ENCODE peak calls at places on chromosomes 4 and X, in seven cellular contexts. E is A549, K is endothelial cell of umbilical vein, B is SK-N-SH, G is HCT116, P is WTC11, H is HepG2. Z is an unnamed sample.

GRCh38 chrX:18886005-18886343 is 97.9 kb downstream of the PHKA2 start:
- DNase-seq in E (no peak), K (no peak), B (no peak), G (no peak), P (no peak), H (no peak), Z (no peak)

GRCh38 chrX:20529301-20529700 is 262.6 kb upstream of the RPS6KA3 start:
- DNase-seq in E (no peak), K (no peak), B (no peak), G (no peak), P (no peak), H (no peak), Z (no peak)

GRCh38 chrX:47798861-47799260 is 37.8 kb upstream of the ZNF81 start:
- DNase-seq in E (no peak), K (no peak), B (no peak), G (no peak), P (no peak), H (no peak), Z (no peak)

GRCh38 chr4:38512840-38513239 is 151.2 kb upstream of the KLF3 start:
- DNase-seq in E (no peak), K (no peak), B (no peak), G (no peak), P (no peak), H (no peak), Z (no peak)

GRCh38 chr4:113979157-113979972 is at the start of gene ARSJ:
- DNase-seq in E (peak), K (peak), B (peak), G (peak), P (peak), H (no peak), Z (no peak)

GRCh38 chr4:8597791-8598190 is 5.2 kb downstream of the CPZ start:
- DNase-seq in E (no peak), K (no peak), B (no peak), G (no peak), P (no peak), H (no peak), Z (no peak)

GRCh38 chr4:101914761-101915160 is 124.2 kb downstream of the BANK1 start:
- DNase-seq in E (no peak), K (no peak), B (no peak), G (no peak), P (no peak), H (no peak), Z (no peak)

GRCh38 chr4:173547889-173548288 is 17.9 kb upstream of the HAND2 start:
- DNase-seq in E (no peak), K (no peak), B (no peak), G (no peak), P (no peak), H (no peak), Z (peak)

GRCh38 chr4:23819041-23819511 is 70.8 kb downstream of the PPARGC1A start:
- DNase-seq in E (no peak), K (no peak), B (no peak), G (no peak), P (no peak), H (no peak), Z (no peak)

GRCh38 chrX:128973033-128973432 is 550.3 kb downstream of the SMARCA1 start:
- DNase-seq in E (no peak), K (no peak), B (no peak), G (no peak), P (no peak), H (no peak), Z (no peak)

GRCh38 chr4:156615066-156615514 is 356.5 kb downstream of the PDGFC start:
- DNase-seq in E (no peak), K (no peak), B (no peak), G (no peak), P (no peak), H (no peak), Z (no peak)

GRCh38 chrX:149073464-149073863 is 431.6 kb downstream of the IDS start:
- DNase-seq in E (no peak), K (no peak), B (no peak), G (no peak), P (no peak), H (no peak), Z (no peak)

GRCh38 chr4:184348311-184349233 is 125.8 kb downstream of the IRF2 start:
- DNase-seq in E (no peak), K (no peak), B (no peak), G (no peak), P (no peak), H (peak), Z (peak)

GRCh38 chrX:115339441-115340025 is 50.0 kb downstream of the LUZP4 start:
- DNase-seq in E (no peak), K (no peak), B (no peak), G (no peak), P (no peak), H (no peak), Z (no peak)

GRCh38 chr4:101977096-101977495 is 186.6 kb downstream of the BANK1 start:
- DNase-seq in E (peak), K (peak), B (no peak), G (peak), P (no peak), H (no peak), Z (no peak)

GRCh38 chr4:109406337-109406931 is 27.2 kb upstream of the SEC24B start:
- DNase-seq in E (peak), K (peak), B (peak), G (peak), P (no peak), H (peak), Z (peak)

GRCh38 chr4:179855471-179855870 is 2387.7 kb upstream of the TENM3 start:
- DNase-seq in E (no peak), K (no peak), B (no peak), G (no peak), P (no peak), H (no peak), Z (no peak)

GRCh38 chr4:147056951-147057630 is 111.4 kb upstream of the TTC29 start:
- DNase-seq in E (no peak), K (peak), B (no peak), G (no peak), P (no peak), H (no peak), Z (peak)

GRCh38 chr4:7135389-7135746 is 57.0 kb upstream of the SORCS2 start:
- DNase-seq in E (no peak), K (peak), B (no peak), G (no peak), P (no peak), H (no peak), Z (no peak)

GRCh38 chr4:60128916-60129315 is 1071.2 kb upstream of the ADGRL3 start:
- DNase-seq in E (no peak), K (no peak), B (no peak), G (no peak), P (no peak), H (no peak), Z (no peak)

GRCh38 chr4:41751325-41752061 is 3.0 kb upstream of the PHOX2B start:
- DNase-seq in E (no peak), K (no peak), B (peak), G (no peak), P (peak), H (no peak), Z (no peak)

GRCh38 chrX:13876652-13877051 is 59.8 kb upstream of the GPM6B start:
- DNase-seq in E (no peak), K (no peak), B (no peak), G (no peak), P (no peak), H (no peak), Z (no peak)

GRCh38 chr4:158624889-158625478 is 46.7 kb downstream of the C4orf46 start:
- DNase-seq in E (peak), K (peak), B (peak), G (peak), P (no peak), H (peak), Z (peak)

GRCh38 chrX:41723821-41724220 is at the start of gene GPR82:
- DNase-seq in E (no peak), K (no peak), B (no peak), G (no peak), P (no peak), H (no peak), Z (peak)

GRCh38 chr4:157045507-157046127 is 30.3 kb upstream of the GLRB start:
- DNase-seq in E (peak), K (peak), B (peak), G (peak), P (no peak), H (peak), Z (peak)

GRCh38 chrX:98071331-98071730 is 1187.6 kb downstream of the RPA4 start:
- DNase-seq in E (no peak), K (no peak), B (no peak), G (no peak), P (no peak), H (no peak), Z (no peak)

GRCh38 chrX:129833153-129834004 is 10.3 kb downstream of the ZDHHC9 start:
- DNase-seq in E (no peak), K (no peak), B (no peak), G (no peak), P (no peak), H (no peak), Z (no peak)

GRCh38 chrX:153844509-153845082 is 14.3 kb upstream of the PDZD4 start:
- DNase-seq in E (no peak), K (no peak), B (no peak), G (no peak), P (peak), H (no peak), Z (no peak)

GRCh38 chr4:156976147-156976546 is 4.5 kb upstream of the PDGFC start:
- DNase-seq in E (no peak), K (peak), B (no peak), G (no peak), P (no peak), H (no peak), Z (no peak)

GRCh38 chrX:70433848-70434351 is 10.7 kb upstream of the DLG3 start:
- DNase-seq in E (peak), K (peak), B (peak), G (peak), P (peak), H (peak), Z (peak)

GRCh38 chrX:30302957-30303356 is 6.2 kb downstream of the NR0B1 start:
- DNase-seq in E (no peak), K (no peak), B (no peak), G (no peak), P (no peak), H (no peak), Z (no peak)

GRCh38 chr4:123746981-123747380 is 350.4 kb downstream of the SPRY1 start:
- DNase-seq in E (no peak), K (no peak), B (no peak), G (no peak), P (peak), H (no peak), Z (peak)

GRCh38 chrX:132153166-132153565 is 25.3 kb upstream of the FRMD7 start:
- DNase-seq in E (no peak), K (no peak), B (no peak), G (no peak), P (no peak), H (no peak), Z (no peak)

GRCh38 chrX:71622347-71623104 is 4.2 kb upstream of the CXCR3 start:
- DNase-seq in E (peak), K (peak), B (peak), G (peak), P (peak), H (peak), Z (peak)

GRCh38 chr4:10085386-10085785 is 31.2 kb downstream of the WDR1 start:
- DNase-seq in E (no peak), K (no peak), B (peak), G (no peak), P (no peak), H (no peak), Z (no peak)

GRCh38 chr4:101790521-101791188 is at the start of gene BANK1:
- DNase-seq in E (peak), K (peak), B (peak), G (peak), P (peak), H (peak), Z (peak)

DNA sequence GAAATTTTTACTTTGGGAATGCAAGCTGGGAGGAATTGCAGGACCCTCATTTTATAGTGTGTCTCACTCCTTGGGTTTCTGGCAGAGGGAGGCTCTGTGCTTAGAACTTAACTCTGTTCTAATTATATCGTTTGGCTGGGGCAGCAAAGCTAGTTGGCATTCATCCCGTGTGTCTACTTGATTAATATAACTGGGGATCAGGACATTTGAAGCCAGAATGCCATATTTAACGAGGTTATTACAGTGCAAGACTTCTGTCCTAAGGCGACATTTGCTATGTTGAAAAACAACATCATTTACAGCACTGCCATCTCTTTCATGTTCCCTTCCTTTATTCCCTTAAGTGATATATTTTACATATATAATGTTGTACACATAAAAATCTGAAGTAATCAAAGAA is 179.1 kb upstream of the TBC1D9 start:
- DNase-seq in E (no peak), K (no peak), B (peak), G (no peak), P (no peak), H (no peak), Z (no peak)
- TF ChIP-seq MAX in E (no peak), K (no peak), B (peak), G (no peak), P (no peak), H (no peak), Z (no peak)

GRCh38 chr4:111641813-111642579 is 503.3 kb upstream of the FAM241A start:
- DNase-seq in E (peak), K (peak), B (peak), G (peak), P (peak), H (peak), Z (peak)
- TF ChIP-seq MAX in E (no peak), K (no peak), B (no peak), G (no peak), P (no peak), H (no peak), Z (no peak)

GRCh38 chrX:107894038-107894437 is 68.4 kb downstream of the MID2 start:
- DNase-seq in E (peak), K (peak), B (peak), G (peak), P (no peak), H (peak), Z (peak)
- TF ChIP-seq MAX in E (no peak), K (no peak), B (no peak), G (no peak), P (no peak), H (no peak), Z (no peak)

GRCh38 chr4:83618431-83618830 is 82.5 kb downstream of the GPAT3 start:
- DNase-seq in E (peak), K (peak), B (no peak), G (peak), P (no peak), H (peak), Z (peak)
- TF ChIP-seq MAX in E (no peak), K (peak), B (no peak), G (peak), P (no peak), H (no peak), Z (no peak)

DNA sequence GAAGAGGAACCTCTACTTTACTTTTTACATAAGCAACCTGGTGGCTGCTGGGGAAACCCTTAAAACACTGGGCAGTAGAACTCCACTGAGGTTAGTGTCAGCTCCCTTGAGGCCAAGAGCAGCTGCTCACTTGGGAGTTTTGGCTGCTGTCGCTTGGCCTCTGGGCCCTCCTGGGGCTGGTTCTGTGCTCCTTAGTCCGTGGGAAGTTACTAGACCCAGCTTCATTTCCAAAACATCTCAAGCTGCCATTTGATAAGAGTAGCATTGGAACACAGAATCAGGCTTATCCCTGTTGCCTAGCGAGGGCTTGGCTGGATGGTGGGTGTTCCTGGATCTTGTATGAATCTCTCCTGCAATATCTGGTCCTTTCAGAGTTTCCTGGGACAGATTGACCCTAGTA is 26.1 kb downstream of the RNF4 start:
- DNase-seq in E (no peak), K (no peak), B (no peak), G (no peak), P (no peak), H (no peak), Z (no peak)
- TF ChIP-seq MAX in E (no peak), K (no peak), B (no peak), G (no peak), P (no peak), H (no peak), Z (no peak)

GRCh38 chr4:84091266-84091665 is 407.8 kb downstream of the NKX6-1 start:
- DNase-seq in E (no peak), K (no peak), B (no peak), G (no peak), P (no peak), H (no peak), Z (no peak)

GRCh38 chr4:84085986-84086385 is 413.1 kb downstream of the NKX6-1 start:
- DNase-seq in E (no peak), K (no peak), B (no peak), G (no peak), P (no peak), H (no peak), Z (no peak)

GRCh38 chr4:84089652-84090437 is 409.2 kb downstream of the NKX6-1 start:
- DNase-seq in E (no peak), K (no peak), B (no peak), G (no peak), P (no peak), H (no peak), Z (no peak)
- TF ChIP-seq MAX in E (no peak), K (no peak), B (no peak), G (no peak), P (no peak), H (no peak), Z (no peak)

GRCh38 chr4:74111990-74112389 is 13.0 kb upstream of the CXCL2 start:
- DNase-seq in E (no peak), K (peak), B (no peak), G (no peak), P (no peak), H (no peak), Z (no peak)
- TF ChIP-seq MAX in E (no peak), K (no peak), B (no peak), G (no peak), P (no peak), H (no peak), Z (no peak)

DNA sequence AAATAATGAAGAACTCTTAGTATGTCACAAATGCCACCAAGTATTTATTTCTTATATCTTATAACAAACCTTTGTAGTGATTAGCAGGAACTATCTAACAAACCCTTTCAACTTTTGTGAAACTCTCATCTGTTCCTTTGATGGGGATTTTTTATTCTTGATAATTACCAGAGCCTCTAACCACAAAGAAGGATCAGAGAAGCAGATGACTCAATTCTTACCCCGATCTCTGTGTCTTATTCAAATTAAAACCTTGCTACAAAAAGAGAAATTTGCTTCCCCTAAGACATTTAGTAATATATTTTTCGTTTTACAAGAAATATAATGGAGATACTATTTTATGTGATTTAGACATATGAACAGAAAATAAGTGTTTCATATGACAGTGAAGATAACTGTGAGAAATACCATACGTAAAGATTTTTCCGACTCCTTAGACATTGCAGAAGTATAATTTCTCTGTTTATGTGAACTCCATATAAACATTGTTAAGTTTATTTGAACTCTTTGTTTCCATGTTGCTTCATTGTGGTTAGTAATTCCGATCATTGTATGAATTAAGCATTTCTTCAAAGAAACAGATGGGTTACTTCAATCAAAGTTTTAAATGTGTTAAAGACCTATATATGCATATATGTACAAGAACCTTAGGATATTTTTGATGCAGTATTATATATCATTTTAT is 205.4 kb downstream of the CFAP299 start:
- DNase-seq in E (no peak), K (no peak), B (no peak), G (no peak), P (no peak), H (no peak), Z (no peak)
- TF ChIP-seq MAX in E (no peak), K (no peak), B (no peak), G (no peak), P (no peak), H (no peak), Z (no peak)

GRCh38 chrX:46446727-46447378 is 98.4 kb downstream of the ZNF674 start:
- DNase-seq in E (peak), K (peak), B (peak), G (peak), P (peak), H (peak), Z (peak)

GRCh38 chrX:46447384-46447783 is 97.8 kb downstream of the ZNF674 start:
- DNase-seq in E (no peak), K (peak), B (no peak), G (no peak), P (no peak), H (peak), Z (no peak)

DNA sequence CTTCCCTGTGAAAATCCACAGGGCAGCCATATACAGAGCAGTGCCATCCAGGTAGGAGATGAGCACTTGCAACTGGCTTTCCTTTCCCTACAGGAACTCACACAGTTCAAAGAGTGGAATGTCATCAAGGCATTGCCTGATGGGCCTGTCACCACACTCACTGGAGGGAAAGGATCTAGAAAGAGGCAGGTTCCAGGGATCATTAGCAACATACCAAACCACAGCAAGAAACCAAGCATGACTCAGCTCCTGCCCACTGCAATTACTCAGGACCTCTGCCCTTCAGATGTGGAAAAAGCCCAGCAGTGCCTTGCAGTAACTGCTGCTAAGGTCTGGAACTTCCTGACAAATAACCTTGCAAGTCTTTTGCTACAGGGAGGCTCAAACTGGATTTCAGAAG is 101.2 kb downstream of the ZNF674 start:
- DNase-seq in E (no peak), K (peak), B (no peak), G (peak), P (no peak), H (peak), Z (peak)
- TF ChIP-seq MAX in E (no peak), K (no peak), B (no peak), G (peak), P (no peak), H (no peak), Z (no peak)

GRCh38 chrX:105910563-105911105 is 88.3 kb downstream of the NRK start:
- DNase-seq in E (no peak), K (no peak), B (no peak), G (no peak), P (no peak), H (no peak), Z (no peak)
- TF ChIP-seq MAX in E (no peak), K (no peak), B (no peak), G (no peak), P (no peak), H (no peak), Z (no peak)

Z was measured in NB4.